ENCODE peak calls at places on chromosomes 6 and 20, in six cellular contexts. Y is ovary, W is Peyer's patch, O is IMR-90, J is adrenal gland, F is spleen. N is an unnamed sample. For H3K9me3, the result is how much of the 10 kb centered on the place peaks cover.

GRCh38 chr20:41436679-41437078 is 70.1 kb upstream of the EMILIN3 start:
- DNase-seq in W (no peak), Y (no peak), O (peak), J (no peak), F (no peak), N (no peak)

GRCh38 chr20:50518270-50518721 is 8.1 kb downstream of the PTPN1 start:
- DNase-seq in W (no peak), F (no peak), Y (no peak), O (peak), J (no peak), N (no peak)

GRCh38 chr6:151963001-151963400 is 155.5 kb downstream of the ESR1 start:
- DNase-seq in O (no peak), W (no peak), F (no peak), Y (no peak), J (no peak), N (no peak)

GRCh38 chr20:36408219-36408618 is 102.1 kb downstream of the DLGAP4 start:
- DNase-seq in Y (no peak), O (peak), J (peak), W (no peak), F (no peak), N (no peak)

GRCh38 chr6:1798303-1798964 is 188.7 kb downstream of the FOXC1 start:
- DNase-seq in F (no peak), O (peak), W (no peak), Y (no peak), J (no peak), N (no peak)

GRCh38 chr6:166167258-166167731 is 356 bp downstream of the TBXT start:
- DNase-seq in J (no peak), W (no peak), O (no peak), Y (no peak), F (no peak), N (no peak)

GRCh38 chr6:158003910-158004695 is 22.4 kb downstream of the SYNJ2 start:
- DNase-seq in F (peak), O (no peak), J (no peak), W (no peak), Y (no peak), N (no peak)

GRCh38 chr6:31143148-31143547 is 4.3 kb upstream of the PSORS1C2 start:
- DNase-seq in W (no peak), F (no peak), Y (peak), J (no peak), O (peak), N (no peak)

GRCh38 chr20:58406422-58407001 is 17.5 kb downstream of the VAPB start:
- DNase-seq in J (no peak), O (peak), W (no peak), F (no peak), Y (no peak), N (no peak)

GRCh38 chr6:131602913-131603312 is 25.1 kb downstream of the MED23 start:
- DNase-seq in J (no peak), O (peak), W (no peak), Y (no peak), F (no peak), N (no peak)

GRCh38 chr6:29009358-29009757 is 4.2 kb upstream of the ZNF311 start:
- DNase-seq in Y (no peak), W (no peak), O (no peak), J (no peak), F (no peak), N (no peak)

GRCh38 chr6:131955192-131955591 is 4.0 kb upstream of the CCN2 start:
- DNase-seq in J (no peak), F (no peak), O (no peak), W (no peak), Y (no peak), N (no peak)

GRCh38 chr20:726160-726559 is 42.1 kb downstream of the SLC52A3 start:
- DNase-seq in Y (no peak), O (no peak), W (no peak), J (no peak), F (peak), N (no peak)

GRCh38 chr6:83065511-83066192 is at the start of gene UBE3D:
- DNase-seq in O (peak), F (peak), Y (peak), W (peak), J (peak), N (peak)

GRCh38 chr20:53513489-53514298 is 79.9 kb downstream of the ZNF217 start:
- DNase-seq in J (no peak), Y (no peak), O (no peak), F (no peak), W (no peak), N (no peak)

GRCh38 chr20:49054032-49054643 is 8.0 kb downstream of the CSE1L start:
- DNase-seq in W (no peak), Y (no peak), F (no peak), J (no peak), O (no peak), N (no peak)

GRCh38 chr6:116373300-116373699 is 2.6 kb downstream of the DSE start:
- DNase-seq in O (peak), J (no peak), Y (no peak), W (no peak), F (no peak), N (no peak)

GRCh38 chr6:158718431-158719126 is 68.7 kb downstream of the SYTL3 start:
- DNase-seq in Y (no peak), O (no peak), F (peak), J (peak), W (no peak), N (no peak)

GRCh38 chr6:106514281-106514885 is 114.9 kb downstream of the RTN4IP1 start:
- DNase-seq in J (no peak), O (no peak), Y (no peak), W (no peak), F (no peak), N (no peak)

GRCh38 chr20:61954276-61955021 is 111.2 kb downstream of the TAF4 start:
- DNase-seq in W (no peak), Y (no peak), J (peak), O (no peak), F (peak), N (peak)

GRCh38 chr6:158046201-158047119 is 64.8 kb downstream of the SYNJ2 start:
- DNase-seq in J (peak), O (no peak), F (peak), W (no peak), Y (no peak), N (peak)

GRCh38 chr6:15375018-15375417 is 129.1 kb downstream of the JARID2 start:
- DNase-seq in J (no peak), O (no peak), W (no peak), F (no peak), Y (no peak), N (no peak)

GRCh38 chr6:124368131-124368530 is 564.5 kb downstream of the NKAIN2 start:
- DNase-seq in J (no peak), F (no peak), Y (no peak), O (no peak), W (no peak), N (no peak)

GRCh38 chr6:98945311-98946005 is 2.3 kb downstream of the FBXL4 start:
- DNase-seq in J (no peak), Y (no peak), O (no peak), F (no peak), W (no peak), N (no peak)

GRCh38 chr20:41045680-41046079 is 17.1 kb downstream of the TOP1 start:
- DNase-seq in W (no peak), O (no peak), F (no peak), J (no peak), Y (no peak), N (no peak)

GRCh38 chr6:128310061-128310460 is 210.3 kb downstream of the PTPRK start:
- DNase-seq in F (no peak), W (no peak), J (no peak), O (peak), Y (no peak), N (no peak)

GRCh38 chr20:23412026-23412425 is 9.3 kb downstream of the NAPB start:
- DNase-seq in J (peak), F (no peak), Y (no peak), O (peak), W (no peak), N (no peak)

GRCh38 chr6:128519931-128520435 is 416 bp downstream of the PTPRK start:
- DNase-seq in F (peak), J (peak), W (no peak), Y (peak), O (no peak), N (peak)

GRCh38 chr6:6557871-6558270 is 30.6 kb upstream of the LY86 start:
- DNase-seq in Y (no peak), J (no peak), O (no peak), W (no peak), F (no peak), N (no peak)

GRCh38 chr6:43801489-43802181 is 31.6 kb downstream of the VEGFA start:
- DNase-seq in O (no peak), J (no peak), W (no peak), F (peak), Y (no peak), N (no peak)

GRCh38 chr20:33702861-33703260 is 16.7 kb upstream of the E2F1 start:
- DNase-seq in Y (peak), J (no peak), F (no peak), O (no peak), W (no peak), N (no peak)

GRCh38 chr20:60138263-60139127 is 180.3 kb downstream of the CDH26 start:
- DNase-seq in Y (peak), W (peak), F (peak), O (peak), J (no peak), N (no peak)

GRCh38 chr20:41174782-41175181 is 37.4 kb downstream of the PLCG1 start:
- DNase-seq in J (peak), Y (no peak), O (peak), F (peak), W (peak), N (no peak)

GRCh38 chr6:166305562-166306117 is 2.6 kb downstream of the PRR18 start:
- DNase-seq in O (no peak), W (no peak), F (no peak), Y (no peak), J (no peak), N (no peak)

GRCh38 chr6:99344289-99344688 is 5.2 kb downstream of the FAXC start:
- DNase-seq in W (no peak), J (no peak), O (peak), Y (no peak), F (no peak), N (no peak)

GRCh38 chr20:3679749-3680700 is 1.8 kb downstream of the ADAM33 start:
- DNase-seq in Y (peak), F (no peak), O (peak), J (no peak), W (no peak), N (peak)

DNA sequence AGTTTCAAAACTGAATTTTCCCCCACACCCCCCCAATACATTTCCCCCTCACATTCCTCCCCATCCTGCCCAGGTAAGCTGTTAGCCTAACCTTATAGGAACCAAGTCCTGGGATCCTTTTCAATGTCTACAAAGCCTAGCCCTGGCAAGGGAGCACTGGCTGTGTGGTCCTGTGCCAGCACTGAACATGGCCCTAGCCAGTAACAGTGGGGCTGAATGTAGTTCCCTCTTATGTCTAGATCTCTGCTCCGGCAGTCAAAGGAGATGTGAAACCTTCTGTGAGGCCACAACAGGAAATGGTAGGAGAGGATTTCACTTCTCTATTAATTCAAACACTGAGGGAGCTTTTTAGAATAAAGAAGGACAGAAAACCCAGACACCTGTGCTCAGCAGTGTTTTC is 3.4 kb upstream of the HLA-DMB start:
- DNase-seq in O (no peak), J (no peak), F (peak), Y (no peak), W (peak), N (no peak)
- TF ChIP-seq POLR2A in O (no peak), J (no peak), F (peak), Y (no peak), W (no peak), N (no peak)

GRCh38 chr20:30487947-30488926 is 769.2 kb upstream of the DEFB115 start:
- DNase-seq in Y (no peak), O (no peak), J (no peak), F (peak), W (no peak), N (no peak)

GRCh38 chr20:30486103-30486478 is 771.4 kb upstream of the DEFB115 start:
- DNase-seq in Y (no peak), J (no peak), F (no peak), W (no peak), O (no peak), N (no peak)

GRCh38 chr20:30491016-30491415 is 766.4 kb upstream of the DEFB115 start:
- DNase-seq in F (peak), J (no peak), W (no peak), Y (no peak), O (no peak), N (no peak)

GRCh38 chr20:30489604-30490003 is 767.9 kb upstream of the DEFB115 start:
- DNase-seq in F (no peak), O (no peak), J (no peak), W (no peak), Y (no peak), N (no peak)

GRCh38 chr20:30488941-30489601 is 768.4 kb upstream of the DEFB115 start:
- DNase-seq in Y (no peak), J (no peak), W (no peak), O (no peak), F (peak), N (no peak)
- H3K9me3 ChIP-seq in Y (under half), J (under half), W (under half), O (under half), F (half or more), N (under half)

GRCh38 chr6:26223677-26224546 is 136.7 kb downstream of the HFE start:
- DNase-seq in F (peak), O (peak), W (peak), Y (peak), J (peak), N (no peak)
- TF ChIP-seq POLR2A in F (peak), O (peak), W (peak), Y (peak), J (peak), N (peak)

DNA sequence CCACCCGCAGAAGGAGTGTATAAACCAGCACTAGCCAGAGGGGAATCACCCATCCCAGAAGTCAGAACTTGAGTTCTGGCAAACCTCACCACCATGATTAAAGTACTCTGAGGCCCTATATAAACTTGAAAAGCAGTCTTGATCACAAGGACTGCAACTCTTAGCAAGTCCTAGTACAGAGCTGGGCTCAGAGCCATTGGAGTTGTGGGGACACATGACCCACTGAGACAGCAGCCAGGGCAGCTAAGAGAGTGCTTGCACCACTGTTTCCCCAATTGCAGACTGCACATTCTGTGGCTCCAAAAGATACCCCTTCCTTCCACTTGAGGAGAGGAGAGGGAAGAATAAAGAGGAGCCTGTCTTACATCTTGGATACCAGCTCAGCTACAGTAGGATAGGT is 4.7 kb upstream of the MCM9 start:
- DNase-seq in Y (no peak), W (no peak), F (no peak), O (no peak), J (no peak), N (no peak)
- H3K9me3 ChIP-seq in Y (under half), W (under half), F (under half), O (under half), J (under half), N (under half)

GRCh38 chr6:36119927-36120477 is 10.3 kb upstream of the MAPK13 start:
- DNase-seq in F (no peak), O (no peak), W (no peak), J (no peak), Y (no peak), N (no peak)

GRCh38 chr6:36120979-36121706 is 9.2 kb upstream of the MAPK13 start:
- DNase-seq in J (peak), W (peak), Y (no peak), F (peak), O (no peak), N (peak)

GRCh38 chr6:36119209-36119608 is 11.1 kb upstream of the MAPK13 start:
- DNase-seq in O (no peak), F (no peak), Y (no peak), W (no peak), J (no peak), N (no peak)

GRCh38 chr6:36121752-36122494 is 8.4 kb upstream of the MAPK13 start:
- DNase-seq in J (peak), W (no peak), O (no peak), Y (no peak), F (peak), N (no peak)

GRCh38 chr6:36120539-36120938 is 9.8 kb upstream of the MAPK13 start:
- DNase-seq in O (no peak), F (peak), W (peak), Y (no peak), J (peak), N (peak)
- TF ChIP-seq POLR2A in O (no peak), F (peak), W (no peak), Y (no peak), J (no peak), N (no peak)

GRCh38 chr6:169689247-169689646 is 12.6 kb downstream of the WDR27 start:
- DNase-seq in F (no peak), O (peak), Y (no peak), J (no peak), W (no peak), N (no peak)

GRCh38 chr6:169685860-169686259 is 16.0 kb downstream of the WDR27 start:
- DNase-seq in W (no peak), F (no peak), J (no peak), O (no peak), Y (no peak), N (no peak)

GRCh38 chr6:169678342-169678741 is 23.5 kb downstream of the WDR27 start:
- DNase-seq in Y (no peak), J (no peak), F (no peak), W (no peak), O (no peak), N (no peak)

GRCh38 chr6:169684056-169684455 is 17.8 kb downstream of the WDR27 start:
- DNase-seq in F (no peak), J (no peak), O (no peak), Y (no peak), W (no peak), N (no peak)
- H3K9me3 ChIP-seq in F (half or more), J (under half), O (under half), Y (under half), W (under half), N (under half)

DNA sequence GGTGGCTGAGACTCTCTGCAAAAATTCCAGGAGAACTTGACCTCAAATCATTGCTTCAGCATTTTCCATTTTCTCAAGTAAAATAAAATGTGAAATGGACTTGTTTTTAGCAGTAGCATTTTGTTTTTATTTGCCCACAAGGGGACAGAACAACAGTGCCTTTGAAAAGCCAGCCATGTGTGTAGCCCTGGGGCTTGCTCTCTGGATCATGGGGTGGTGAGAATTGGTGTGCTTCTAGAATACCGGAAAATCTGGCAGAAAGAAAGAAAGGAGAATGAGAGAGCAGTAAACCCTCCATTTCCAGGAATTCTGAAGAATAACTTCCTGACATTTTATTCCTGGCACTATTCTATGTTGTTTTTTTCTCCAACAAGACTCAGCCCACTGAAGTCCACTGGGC is 254.7 kb upstream of the MOCS1 start:
- DNase-seq in W (no peak), Y (no peak), O (no peak), J (no peak), F (no peak), N (no peak)
- TF ChIP-seq POLR2A in W (no peak), Y (no peak), O (no peak), J (no peak), F (no peak), N (no peak)

GRCh38 chr20:31260326-31260932 is 3.0 kb downstream of the DEFB115 start:
- DNase-seq in Y (no peak), F (no peak), J (no peak), W (no peak), O (no peak), N (no peak)

GRCh38 chr20:31257364-31257763 is at the start of gene DEFB115:
- DNase-seq in J (no peak), Y (no peak), W (no peak), F (no peak), O (no peak), N (no peak)

DNA sequence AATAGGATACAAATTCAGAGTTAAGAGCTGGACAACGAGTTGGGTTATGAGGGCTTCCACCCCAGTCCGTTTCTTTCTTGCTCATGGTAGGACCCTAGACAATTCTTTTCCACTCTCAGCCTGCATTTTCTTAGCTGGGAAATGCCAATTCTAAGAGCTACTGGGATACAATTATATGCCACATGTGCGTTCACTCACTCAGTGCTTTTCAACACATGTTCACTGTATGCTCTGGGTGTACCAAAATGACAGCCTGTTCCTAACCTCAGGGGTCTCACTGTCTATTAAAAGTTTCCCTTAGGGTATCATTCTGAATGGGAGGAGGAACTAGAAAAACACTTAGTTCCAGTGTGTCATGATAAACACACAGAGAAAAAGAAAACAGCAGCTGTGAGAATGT is 505 bp upstream of the DEFB115 start:
- DNase-seq in Y (no peak), F (no peak), O (no peak), J (no peak), W (no peak), N (no peak)
- H3K9me3 ChIP-seq in Y (under half), F (under half), O (under half), J (under half), W (under half), N (under half)

GRCh38 chr6:33788694-33789549 is at the start of gene LEMD2:
- DNase-seq in W (peak), Y (peak), F (peak), O (peak), J (peak), N (peak)
- TF ChIP-seq POLR2A in W (peak), Y (peak), F (peak), O (peak), J (peak), N (peak)

GRCh38 chr6:11793277-11793676 is 14.7 kb upstream of the ADTRP start:
- DNase-seq in W (no peak), F (no peak), Y (no peak), O (no peak), J (no peak), N (no peak)
- H3K9me3 ChIP-seq in W (under half), F (under half), Y (under half), O (under half), J (under half), N (under half)